ENCODE peak calls at places on chromosomes 4 and X, in eight cellular contexts. Q, A, G, W, R, L, D and O are unnamed samples.

GRCh38 chr4:72318771-72319170 is 250.2 kb downstream of the ADAMTS3 start:
- DNase-seq in D (no peak), A (no peak), W (no peak), R (no peak), G (no peak), Q (no peak), L (no peak), O (no peak)

GRCh38 chrX:100643943-100644587 is at the start of gene SRPX2:
- DNase-seq in D (peak; percentile 81), A (no peak), L (peak; percentile 91), W (peak; percentile 41), R (peak; percentile 89), G (no peak), Q (peak; percentile 74), O (peak; percentile 70)

GRCh38 chr4:8613421-8614364 is 21.1 kb downstream of the CPZ start:
- DNase-seq in G (no peak), R (no peak), D (no peak), Q (no peak), L (no peak), W (no peak), A (peak; percentile 61), O (no peak)

GRCh38 chr4:125266901-125267601 is 47.7 kb upstream of the FAT4 start:
- DNase-seq in Q (peak; percentile 4), W (no peak), G (no peak), R (peak; percentile 79), D (peak; percentile 77), A (no peak), L (peak; percentile 88), O (no peak)

GRCh38 chrX:118717703-118718391 is 9.6 kb upstream of the IL13RA1 start:
- DNase-seq in R (no peak), L (no peak), G (no peak), A (no peak), Q (no peak), D (no peak), W (no peak), O (no peak)

GRCh38 chr4:107391630-107392028 is 328.4 kb downstream of the PAPSS1 start:
- DNase-seq in L (no peak), R (no peak), A (no peak), G (no peak), D (no peak), Q (no peak), W (no peak), O (no peak)

GRCh38 chr4:8847764-8848163 is 23.9 kb downstream of the HMX1 start:
- DNase-seq in R (no peak), W (no peak), Q (no peak), A (peak; percentile 16), G (no peak), D (no peak), L (no peak), O (peak; percentile 60)

GRCh38 chrX:139692908-139693307 is 15.1 kb downstream of the MCF2 start:
- DNase-seq in A (no peak), W (no peak), L (no peak), Q (no peak), D (no peak), R (no peak), G (no peak), O (no peak)

GRCh38 chrX:9921407-9921806 is 45.8 kb upstream of the CLDN34 start:
- DNase-seq in W (no peak), G (no peak), Q (no peak), D (no peak), A (no peak), R (no peak), L (no peak), O (no peak)

GRCh38 chrX:20530319-20530979 is 263.7 kb upstream of the RPS6KA3 start:
- DNase-seq in G (peak; percentile 55), D (peak; percentile 34), R (peak; percentile 64), W (no peak), Q (peak; percentile 58), L (peak; percentile 67), A (no peak), O (peak; percentile 64)

GRCh38 chrX:71671043-71671829 is 3.9 kb downstream of the LOC101059915 start:
- DNase-seq in D (no peak), Q (no peak), A (no peak), W (no peak), R (no peak), L (no peak), G (no peak), O (no peak)

GRCh38 chr4:144174401-144175067 is 34.0 kb upstream of the GYPA start:
- DNase-seq in D (peak; percentile 37), A (no peak), R (peak; percentile 77), Q (peak; percentile 74), G (no peak), L (peak; percentile 82), W (no peak), O (no peak)

GRCh38 chr4:41410049-41410448 is 127.9 kb upstream of the LIMCH1 start:
- DNase-seq in Q (no peak), A (no peak), W (no peak), G (no peak), D (no peak), L (no peak), R (peak; percentile 16), O (no peak)

GRCh38 chr4:77015390-77015789 is 60.4 kb downstream of the CCNI start:
- DNase-seq in Q (no peak), D (peak; percentile 73), L (peak; percentile 41), G (no peak), R (no peak), A (no peak), W (no peak), O (no peak)

GRCh38 chr4:112966701-112967100 is 82.8 kb upstream of the ANK2 start:
- DNase-seq in R (no peak), G (no peak), W (no peak), D (no peak), Q (no peak), A (no peak), L (no peak), O (no peak)

GRCh38 chr4:1081689-1082040 is 31.7 kb downstream of the RNF212 start:
- DNase-seq in W (no peak), R (peak; percentile 28), L (peak; percentile 26), Q (no peak), G (no peak), A (no peak), D (peak; percentile 29), O (no peak)

GRCh38 chrX:154516655-154517100 is 646 bp upstream of the FAM3A start:
- DNase-seq in R (peak; percentile 92), D (peak; percentile 38), W (no peak), G (no peak), Q (peak; percentile 82), A (no peak), L (peak; percentile 89), O (peak; percentile 71)

GRCh38 chrX:40326186-40326965 is 228.6 kb upstream of the BCOR start:
- DNase-seq in D (no peak), R (no peak), A (no peak), W (no peak), Q (no peak), G (no peak), L (no peak), O (peak; percentile 14)